ENCODE peak calls at places on chromosomes 3 and 15, in six cellular contexts. D is HAP-1; I is posterior vena cava; H is neural crest cell; T is activated CD8-positive, alpha-beta memory T cell treated with anti-CD3 and anti-CD28 coated beads for 48 hours; N is cerebellar cortex. L is an unnamed sample.

GRCh38 chr15:74307827-74308642 is 59.4 kb downstream of the CYP11A1 start:
- DNase-seq in D (peak), I (no peak), H (peak), T (no peak), N (peak), L (no peak)

GRCh38 chr3:169996063-169996462 is 29.5 kb downstream of the SEC62 start:
- DNase-seq in D (no peak), I (no peak), H (no peak), T (no peak), N (no peak), L (no peak)

GRCh38 chr3:134494539-134494938 is 8.7 kb downstream of the CEP63 start:
- DNase-seq in D (no peak), I (no peak), H (no peak), T (no peak), N (no peak), L (no peak)

GRCh38 chr15:85725564-85725963 is 69.2 kb downstream of the KLHL25 start:
- DNase-seq in D (no peak), I (no peak), H (no peak), T (no peak), N (no peak), L (no peak)

GRCh38 chr3:120928991-120929390 is 21.0 kb downstream of the STXBP5L start:
- DNase-seq in D (no peak), I (no peak), H (no peak), T (no peak), N (no peak), L (no peak)

GRCh38 chr15:32828507-32829186 is 110.8 kb downstream of the GREM1 start:
- DNase-seq in D (no peak), I (no peak), H (no peak), T (no peak), N (no peak), L (no peak)

GRCh38 chr3:14452676-14453367 is 50.4 kb downstream of the SLC6A6 start:
- DNase-seq in D (no peak), I (peak), H (no peak), T (no peak), N (no peak), L (no peak)

GRCh38 chr3:50516048-50516871 is 12.8 kb upstream of the CACNA2D2 start:
- DNase-seq in D (peak), I (no peak), H (peak), T (no peak), N (no peak), L (no peak)

GRCh38 chr15:85810075-85810474 is 15.3 kb upstream of the KLHL25 start:
- DNase-seq in D (no peak), I (no peak), H (no peak), T (no peak), N (no peak), L (no peak)

GRCh38 chr3:28077566-28077965 is 163.9 kb upstream of the CMC1 start:
- DNase-seq in D (peak), I (peak), H (no peak), T (no peak), N (peak), L (no peak)

GRCh38 chr3:148938931-148939330 is 52.4 kb upstream of the GYG1 start:
- DNase-seq in D (no peak), I (no peak), H (no peak), T (no peak), N (no peak), L (no peak)

GRCh38 chr15:76756371-76756770 is 148.8 kb downstream of the SCAPER start:
- DNase-seq in D (no peak), I (no peak), H (no peak), T (no peak), N (no peak), L (no peak)

GRCh38 chr3:178090899-178091298 is 445.3 kb upstream of the KCNMB2 start:
- DNase-seq in D (no peak), I (no peak), H (no peak), T (no peak), N (no peak), L (no peak)

GRCh38 chr15:48939686-48940085 is 24.0 kb downstream of the SHC4 start:
- DNase-seq in D (no peak), I (no peak), H (no peak), T (no peak), N (no peak), L (no peak)

GRCh38 chr3:197491478-197491877 is 64.3 kb downstream of the BDH1 start:
- DNase-seq in D (no peak), I (no peak), H (no peak), T (no peak), N (no peak), L (no peak)

GRCh38 chr3:176988795-176989194 is 208.5 kb downstream of the TBL1XR1 start:
- DNase-seq in D (no peak), I (no peak), H (no peak), T (no peak), N (no peak), L (no peak)

GRCh38 chr3:38227989-38228388 is 37.6 kb upstream of the SLC22A13 start:
- DNase-seq in D (no peak), I (no peak), H (no peak), T (no peak), N (no peak), L (no peak)

GRCh38 chr3:32781211-32781968 is 36.4 kb upstream of the TRIM71 start:
- DNase-seq in D (peak), I (peak), H (peak), T (peak), N (peak), L (peak)

GRCh38 chr3:122102191-122102935 is 47.2 kb downstream of the CD86 start:
- DNase-seq in D (no peak), I (no peak), H (no peak), T (no peak), N (no peak), L (no peak)

GRCh38 chr3:34038131-34038530 is 239.7 kb downstream of the PDCD6IP start:
- DNase-seq in D (no peak), I (no peak), H (no peak), T (no peak), N (no peak), L (no peak)

GRCh38 chr3:5122741-5123706 is 932 bp downstream of the ARL8B start:
- DNase-seq in D (peak), I (no peak), H (peak), T (peak), N (peak), L (no peak)

GRCh38 chr3:153977148-153977547 is 144.0 kb upstream of the ARHGEF26 start:
- DNase-seq in D (no peak), I (no peak), H (no peak), T (no peak), N (no peak), L (no peak)

GRCh38 chr15:58362262-58362922 is 69.4 kb upstream of the LIPC start:
- DNase-seq in D (no peak), I (no peak), H (no peak), T (no peak), N (no peak), L (no peak)

GRCh38 chr3:34675383-34676120 is 877.1 kb downstream of the PDCD6IP start:
- DNase-seq in D (no peak), I (no peak), H (no peak), T (no peak), N (no peak), L (no peak)

GRCh38 chr15:95266481-95267061 is 1035.2 kb downstream of the MCTP2 start:
- DNase-seq in D (no peak), I (no peak), H (no peak), T (no peak), N (no peak), L (no peak)

GRCh38 chr3:65262554-65262953 is 574.8 kb upstream of the ADAMTS9 start:
- DNase-seq in D (no peak), I (no peak), H (no peak), T (no peak), N (no peak), L (no peak)

GRCh38 chr3:193946945-193947344 is 189.0 kb upstream of the HES1 start:
- DNase-seq in D (no peak), I (no peak), H (no peak), T (no peak), N (no peak), L (no peak)

GRCh38 chr15:45023659-45024320 is 795 bp downstream of the SORD start:
- DNase-seq in D (no peak), I (no peak), H (no peak), T (no peak), N (no peak), L (no peak)

GRCh38 chr3:16102905-16103364 is 71.5 kb upstream of the GALNT15 start:
- DNase-seq in D (no peak), I (no peak), H (no peak), T (no peak), N (no peak), L (no peak)

GRCh38 chr15:49741721-49742120 is 120.9 kb downstream of the DTWD1 start:
- DNase-seq in D (no peak), I (peak), H (no peak), T (no peak), N (no peak), L (no peak)

L was measured in chondrocyte.